ENCODE peak calls at places on chromosomes 16 and 17, in six cellular contexts. One of them, this sample, is unnamed.
A peak's percentile ranks its signal among the peaks of the same experiment; 100 is the strongest.

GRCh38 chr16:74034862-74035261 is 261.8 kb upstream of the PSMD7 start:
- DNase-seq in BJ: no peak
- DNase-seq in stomach: no peak
- DNase-seq in fibroblast of lung: peak; percentile 69
- DNase-seq in endothelial cell of umbilical vein: peak; percentile 3
- DNase-seq in HCT116: peak; percentile 1
- DNase-seq in this sample: no peak

GRCh38 chr17:69858460-69858859 is 216.6 kb upstream of the KCNJ16 start:
- DNase-seq in BJ: no peak
- DNase-seq in stomach: no peak
- DNase-seq in fibroblast of lung: no peak
- DNase-seq in endothelial cell of umbilical vein: no peak
- DNase-seq in HCT116: no peak
- DNase-seq in this sample: no peak

GRCh38 chr16:4979164-4979563 is 21.0 kb downstream of the SEC14L5 start:
- DNase-seq in BJ: no peak
- DNase-seq in stomach: no peak
- DNase-seq in fibroblast of lung: no peak
- DNase-seq in endothelial cell of umbilical vein: no peak
- DNase-seq in HCT116: no peak
- DNase-seq in this sample: no peak

GRCh38 chr16:49411121-49411970 is 37.7 kb downstream of the C16orf78 start:
- DNase-seq in BJ: no peak
- DNase-seq in stomach: no peak
- DNase-seq in fibroblast of lung: no peak
- DNase-seq in endothelial cell of umbilical vein: no peak
- DNase-seq in HCT116: no peak
- DNase-seq in this sample: no peak

GRCh38 chr16:65655802-65656201 is 533.9 kb upstream of the CDH11 start:
- DNase-seq in BJ: no peak
- DNase-seq in stomach: no peak
- DNase-seq in fibroblast of lung: no peak
- DNase-seq in endothelial cell of umbilical vein: no peak
- DNase-seq in HCT116: no peak
- DNase-seq in this sample: no peak

GRCh38 chr17:71580220-71580619 is 540.6 kb upstream of the SOX9 start:
- DNase-seq in BJ: no peak
- DNase-seq in stomach: no peak
- DNase-seq in fibroblast of lung: no peak
- DNase-seq in endothelial cell of umbilical vein: no peak
- DNase-seq in HCT116: no peak
- DNase-seq in this sample: no peak

GRCh38 chr17:53722407-53722806 is 100.3 kb upstream of the KIF2B start:
- DNase-seq in BJ: peak; percentile 84
- DNase-seq in stomach: no peak
- DNase-seq in fibroblast of lung: peak; percentile 99
- DNase-seq in endothelial cell of umbilical vein: no peak
- DNase-seq in HCT116: no peak
- DNase-seq in this sample: no peak

GRCh38 chr17:79282294-79282693 is 207.7 kb downstream of the ENGASE start:
- DNase-seq in BJ: no peak
- DNase-seq in stomach: no peak
- DNase-seq in fibroblast of lung: no peak
- DNase-seq in endothelial cell of umbilical vein: no peak
- DNase-seq in HCT116: no peak
- DNase-seq in this sample: no peak

GRCh38 chr17:59355695-59356323 is 24.4 kb downstream of the YPEL2 start:
- DNase-seq in BJ: no peak
- DNase-seq in stomach: no peak
- DNase-seq in fibroblast of lung: no peak
- DNase-seq in endothelial cell of umbilical vein: no peak
- DNase-seq in HCT116: no peak
- DNase-seq in this sample: no peak

GRCh38 chr16:50480206-50480605 is 68.0 kb upstream of the NKD1 start:
- DNase-seq in BJ: no peak
- DNase-seq in stomach: no peak
- DNase-seq in fibroblast of lung: no peak
- DNase-seq in endothelial cell of umbilical vein: no peak
- DNase-seq in HCT116: no peak
- DNase-seq in this sample: no peak

GRCh38 chr16:50478021-50478772 is 70.0 kb upstream of the NKD1 start:
- DNase-seq in BJ: no peak
- DNase-seq in stomach: no peak
- DNase-seq in fibroblast of lung: no peak
- DNase-seq in endothelial cell of umbilical vein: no peak
- DNase-seq in HCT116: no peak
- DNase-seq in this sample: no peak

GRCh38 chr16:50478773-50479149 is 69.4 kb upstream of the NKD1 start:
- DNase-seq in BJ: no peak
- DNase-seq in stomach: peak; percentile 76
- DNase-seq in fibroblast of lung: no peak
- DNase-seq in endothelial cell of umbilical vein: no peak
- DNase-seq in HCT116: no peak
- DNase-seq in this sample: no peak

GRCh38 chr16:50482271-50482670 is 65.9 kb upstream of the NKD1 start:
- DNase-seq in BJ: no peak
- DNase-seq in stomach: no peak
- DNase-seq in fibroblast of lung: no peak
- DNase-seq in endothelial cell of umbilical vein: no peak
- DNase-seq in HCT116: no peak
- DNase-seq in this sample: no peak

GRCh38 chr16:50479771-50480170 is 68.4 kb upstream of the NKD1 start:
- DNase-seq in BJ: no peak
- DNase-seq in stomach: no peak
- DNase-seq in fibroblast of lung: no peak
- DNase-seq in endothelial cell of umbilical vein: no peak
- DNase-seq in HCT116: no peak
- DNase-seq in this sample: no peak
- H3K36me3 ChIP-seq in BJ: no peaks in the 10 kb centered on the region
- H3K36me3 ChIP-seq in stomach: no peaks in the 10 kb centered on the region
- H3K36me3 ChIP-seq in fibroblast of lung: no peaks in the 10 kb centered on the region
- H3K36me3 ChIP-seq in endothelial cell of umbilical vein: no peaks in the 10 kb centered on the region
- H3K36me3 ChIP-seq in HCT116: no peaks in the 10 kb centered on the region
- H3K36me3 ChIP-seq in this sample: no peaks in the 10 kb centered on the region

GRCh38 chr17:41758601-41759000 is 24.2 kb upstream of the HAP1 start:
- DNase-seq in BJ: no peak
- DNase-seq in stomach: no peak
- DNase-seq in fibroblast of lung: no peak
- DNase-seq in endothelial cell of umbilical vein: no peak
- DNase-seq in HCT116: no peak
- DNase-seq in this sample: no peak
- H3K36me3 ChIP-seq in BJ: peaks cover 10% of the 10 kb centered on the region
- H3K36me3 ChIP-seq in stomach: peaks cover 72% of the 10 kb centered on the region
- H3K36me3 ChIP-seq in fibroblast of lung: no peaks in the 10 kb centered on the region
- H3K36me3 ChIP-seq in endothelial cell of umbilical vein: peaks cover 68% of the 10 kb centered on the region
- H3K36me3 ChIP-seq in HCT116: peaks cover 58% of the 10 kb centered on the region
- H3K36me3 ChIP-seq in this sample: peaks cover 47% of the 10 kb centered on the region

GRCh38 chr17:50185724-50186545 is 15.5 kb downstream of the COL1A1 start:
- DNase-seq in BJ: no peak
- DNase-seq in stomach: no peak
- DNase-seq in fibroblast of lung: no peak
- DNase-seq in endothelial cell of umbilical vein: no peak
- DNase-seq in HCT116: no peak
- DNase-seq in this sample: no peak
- H3K36me3 ChIP-seq in BJ: peaks cover 60% of the 10 kb centered on the region
- H3K36me3 ChIP-seq in stomach: peaks cover 51% of the 10 kb centered on the region
- H3K36me3 ChIP-seq in fibroblast of lung: peaks cover 67% of the 10 kb centered on the region
- H3K36me3 ChIP-seq in endothelial cell of umbilical vein: no peaks in the 10 kb centered on the region
- H3K36me3 ChIP-seq in HCT116: peaks cover 13% of the 10 kb centered on the region
- H3K36me3 ChIP-seq in this sample: peaks cover 36% of the 10 kb centered on the region

GRCh38 chr17:75218121-75218520 is 12.6 kb downstream of the NUP85 start:
- DNase-seq in BJ: no peak
- DNase-seq in stomach: no peak
- DNase-seq in fibroblast of lung: no peak
- DNase-seq in endothelial cell of umbilical vein: no peak
- DNase-seq in HCT116: no peak
- DNase-seq in this sample: no peak
- H3K36me3 ChIP-seq in BJ: peaks cover 14% of the 10 kb centered on the region
- H3K36me3 ChIP-seq in stomach: peaks cover 43% of the 10 kb centered on the region
- H3K36me3 ChIP-seq in fibroblast of lung: peaks cover 9% of the 10 kb centered on the region
- H3K36me3 ChIP-seq in endothelial cell of umbilical vein: peaks cover 36% of the 10 kb centered on the region
- H3K36me3 ChIP-seq in HCT116: peaks cover 55% of the 10 kb centered on the region
- H3K36me3 ChIP-seq in this sample: peaks cover 30% of the 10 kb centered on the region

GRCh38 chr16:28100810-28101532 is 37.5 kb upstream of the GSG1L start:
- DNase-seq in BJ: no peak
- DNase-seq in stomach: no peak
- DNase-seq in fibroblast of lung: no peak
- DNase-seq in endothelial cell of umbilical vein: no peak
- DNase-seq in HCT116: no peak
- DNase-seq in this sample: no peak

GRCh38 chr16:28096974-28097373 is 33.5 kb upstream of the GSG1L start:
- DNase-seq in BJ: no peak
- DNase-seq in stomach: no peak
- DNase-seq in fibroblast of lung: no peak
- DNase-seq in endothelial cell of umbilical vein: no peak
- DNase-seq in HCT116: no peak
- DNase-seq in this sample: no peak

GRCh38 chr16:28098171-28098958 is 34.9 kb upstream of the GSG1L start:
- DNase-seq in BJ: no peak
- DNase-seq in stomach: no peak
- DNase-seq in fibroblast of lung: no peak
- DNase-seq in endothelial cell of umbilical vein: no peak
- DNase-seq in HCT116: no peak
- DNase-seq in this sample: no peak

GRCh38 chr16:28098959-28099945 is 35.7 kb upstream of the GSG1L start:
- DNase-seq in BJ: no peak
- DNase-seq in stomach: no peak
- DNase-seq in fibroblast of lung: no peak
- DNase-seq in endothelial cell of umbilical vein: no peak
- DNase-seq in HCT116: no peak
- DNase-seq in this sample: no peak

DNA sequence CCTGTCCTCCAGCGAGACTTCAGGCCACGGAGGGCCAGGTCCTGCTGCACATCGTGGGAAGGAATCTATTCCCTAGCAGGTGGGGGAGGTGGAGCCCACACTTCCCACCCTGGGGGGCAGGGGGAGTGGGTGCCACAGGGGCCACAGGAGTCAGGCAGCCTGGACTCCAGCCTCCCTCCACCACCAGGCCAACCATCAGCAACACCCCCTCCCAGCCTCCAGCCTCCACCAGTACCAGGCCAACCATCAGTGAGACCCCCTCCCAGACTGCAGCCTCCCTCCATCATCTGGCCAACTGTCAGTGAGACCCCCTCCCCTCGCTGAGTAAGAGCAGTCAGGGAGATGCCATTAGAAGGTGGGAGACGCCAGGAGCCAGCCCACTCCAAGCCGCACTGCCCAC is 34.0 kb upstream of the GSG1L start:
- DNase-seq in BJ: no peak
- DNase-seq in stomach: no peak
- DNase-seq in fibroblast of lung: no peak
- DNase-seq in endothelial cell of umbilical vein: no peak
- DNase-seq in HCT116: no peak
- DNase-seq in this sample: no peak
- H3K36me3 ChIP-seq in BJ: peaks cover 38% of the 10 kb centered on the region
- H3K36me3 ChIP-seq in stomach: peaks cover 52% of the 10 kb centered on the region
- H3K36me3 ChIP-seq in fibroblast of lung: peaks cover 27% of the 10 kb centered on the region
- H3K36me3 ChIP-seq in endothelial cell of umbilical vein: peaks cover 42% of the 10 kb centered on the region
- H3K36me3 ChIP-seq in HCT116: peaks cover 16% of the 10 kb centered on the region
- H3K36me3 ChIP-seq in this sample: peaks cover 23% of the 10 kb centered on the region

DNA sequence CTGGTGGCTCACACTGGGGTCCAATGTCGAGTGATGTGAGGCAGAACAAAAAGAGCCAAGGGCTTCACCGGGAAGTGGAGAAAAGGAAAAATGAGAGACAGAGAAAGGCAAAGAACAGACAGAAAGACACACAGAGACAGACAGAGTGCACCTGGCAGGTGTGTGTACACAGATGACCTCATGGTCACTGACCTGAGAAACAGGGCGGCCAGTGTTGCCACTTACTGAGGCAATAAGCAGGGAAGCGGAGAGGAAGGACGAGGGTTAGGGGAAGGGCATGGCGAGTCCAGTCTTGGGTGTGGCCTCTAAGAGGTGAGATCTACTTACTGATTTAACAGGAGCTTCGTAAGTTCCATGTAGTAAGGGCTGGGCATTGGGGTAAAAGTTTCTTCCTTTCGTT is 7.5 kb downstream of the GINS2 start:
- DNase-seq in BJ: no peak
- DNase-seq in stomach: no peak
- DNase-seq in fibroblast of lung: no peak
- DNase-seq in endothelial cell of umbilical vein: no peak
- DNase-seq in HCT116: no peak
- DNase-seq in this sample: no peak
- H3K36me3 ChIP-seq in BJ: peaks cover 6% of the 10 kb centered on the region
- H3K36me3 ChIP-seq in stomach: no peaks in the 10 kb centered on the region
- H3K36me3 ChIP-seq in fibroblast of lung: peaks cover 6% of the 10 kb centered on the region
- H3K36me3 ChIP-seq in endothelial cell of umbilical vein: peaks cover 3% of the 10 kb centered on the region
- H3K36me3 ChIP-seq in HCT116: peaks cover 34% of the 10 kb centered on the region
- H3K36me3 ChIP-seq in this sample: peaks cover 30% of the 10 kb centered on the region